ENCODE peak calls at places on chromosomes 4 and X, in four cellular contexts. Z is choroid plexus epithelial cell, Q is aorta, E is mesothelial cell of epicardium. S is an unnamed sample.

GRCh38 chr4:132230025-132230424 is 919.1 kb upstream of the PCDH10 start:
- DNase-seq in Q (no peak), Z (no peak), E (no peak), S (no peak)

GRCh38 chr4:85825937-85826678 is 351.2 kb downstream of the ARHGAP24 start:
- DNase-seq in E (no peak), Z (peak), Q (peak), S (no peak)

GRCh38 chrX:43644124-43644701 is 11.9 kb upstream of the MAOA start:
- DNase-seq in Z (peak), E (no peak), Q (no peak), S (no peak)

GRCh38 chr4:8864912-8865680 is 6.5 kb downstream of the HMX1 start:
- DNase-seq in Q (no peak), E (no peak), Z (no peak), S (no peak)

GRCh38 chr4:147019061-147019460 is 73.4 kb upstream of the TTC29 start:
- DNase-seq in Z (peak), Q (peak), E (no peak), S (no peak)

GRCh38 chr4:15855804-15856475 is 77.8 kb downstream of the CD38 start:
- DNase-seq in Z (peak), Q (peak), E (no peak), S (no peak)

GRCh38 chr4:14812101-14812500 is 190.2 kb upstream of the CPEB2 start:
- DNase-seq in Q (no peak), Z (no peak), E (no peak), S (no peak)

GRCh38 chr4:53863731-53864130 is 200.7 kb downstream of the CHIC2 start:
- DNase-seq in Z (no peak), Q (no peak), E (no peak), S (no peak)

GRCh38 chrX:13377537-13377936 is 57.7 kb upstream of the ATXN3L start:
- DNase-seq in Q (no peak), E (no peak), Z (peak), S (no peak)